ENCODE peak calls at places on chromosome 18, in nine cellular contexts. T, F, L, R, Y, B, D, P and E are unnamed samples.

GRCh38 chr18:3585656-3586509 is 135.9 kb downstream of the TGIF1 start:
- DNase-seq in F (peak), D (peak), L (peak), T (no peak), P (no peak), B (peak), R (peak), Y (peak), E (peak)

GRCh38 chr18:5146093-5146492 is 51.0 kb downstream of the AKAIN1 start:
- DNase-seq in T (no peak), D (no peak), R (no peak), L (no peak), P (no peak), F (no peak), Y (no peak), B (no peak), E (no peak)

GRCh38 chr18:12005542-12006487 is 24.5 kb downstream of the IMPA2 start:
- DNase-seq in F (no peak), D (no peak), Y (peak), R (no peak), B (no peak), T (no peak), L (no peak), P (no peak), E (no peak)

GRCh38 chr18:13137041-13137938 is 81.3 kb upstream of the LDLRAD4 start:
- DNase-seq in P (no peak), Y (peak), L (no peak), R (no peak), T (no peak), D (no peak), F (peak), B (peak), E (no peak)

GRCh38 chr18:50569930-50570329 is 10.0 kb downstream of the MAPK4 start:
- DNase-seq in R (no peak), F (no peak), B (no peak), L (no peak), Y (no peak), T (no peak), P (no peak), D (no peak), E (no peak)

GRCh38 chr18:60894254-60894945 is 438.8 kb upstream of the CDH20 start:
- DNase-seq in B (no peak), Y (no peak), T (no peak), R (no peak), D (peak), F (no peak), P (no peak), L (no peak), E (no peak)

GRCh38 chr18:12750076-12750707 is 47.4 kb downstream of the PSMG2 start:
- DNase-seq in F (no peak), T (no peak), R (no peak), D (no peak), L (no peak), B (no peak), Y (no peak), P (no peak), E (no peak)

GRCh38 chr18:51867767-51868166 is 472.2 kb upstream of the DCC start:
- DNase-seq in Y (no peak), P (no peak), F (no peak), B (no peak), R (no peak), T (no peak), D (no peak), L (no peak), E (no peak)

GRCh38 chr18:44939037-44939665 is 258.5 kb downstream of the SETBP1 start:
- DNase-seq in Y (no peak), F (peak), R (no peak), D (no peak), L (no peak), T (no peak), P (no peak), B (no peak), E (no peak)

GRCh38 chr18:76374330-76375281 is 120.4 kb downstream of the ZNF516 start:
- DNase-seq in P (no peak), F (no peak), R (no peak), L (no peak), B (no peak), Y (no peak), T (no peak), D (no peak), E (no peak)

GRCh38 chr18:67211646-67212045 is 304.9 kb downstream of the DSEL start:
- DNase-seq in L (no peak), F (no peak), B (no peak), D (no peak), T (peak), P (no peak), R (peak), Y (no peak), E (no peak)

GRCh38 chr18:57004366-57005121 is 142.3 kb upstream of the BOD1L2 start:
- DNase-seq in F (no peak), Y (no peak), B (no peak), T (peak), R (peak), L (no peak), P (no peak), D (peak), E (no peak)

GRCh38 chr18:22230403-22231042 is 61.1 kb downstream of the GATA6 start:
- DNase-seq in T (no peak), P (no peak), R (peak), F (no peak), B (no peak), Y (no peak), D (no peak), L (no peak), E (no peak)

GRCh38 chr18:10490401-10491289 is 35.2 kb upstream of the NAPG start:
- DNase-seq in R (no peak), F (no peak), T (no peak), L (no peak), B (peak), P (no peak), Y (peak), D (no peak), E (no peak)

GRCh38 chr18:74268175-74268574 is 23.6 kb downstream of the CYB5A start:
- DNase-seq in L (no peak), R (no peak), D (no peak), B (no peak), F (no peak), Y (no peak), T (no peak), P (no peak), E (no peak)

GRCh38 chr18:37987901-37988300 is 422.3 kb upstream of the CELF4 start:
- DNase-seq in L (no peak), Y (no peak), P (no peak), D (no peak), T (no peak), B (no peak), F (no peak), R (no peak), E (no peak)

GRCh38 chr18:3692113-3692621 is 242.2 kb downstream of the TGIF1 start:
- DNase-seq in B (no peak), T (no peak), D (no peak), F (no peak), R (no peak), P (no peak), L (no peak), Y (no peak), E (no peak)

GRCh38 chr18:71001597-71001996 is 712.8 kb downstream of the SOCS6 start:
- DNase-seq in F (no peak), R (no peak), T (no peak), L (no peak), D (no peak), P (no peak), B (no peak), Y (no peak), E (no peak)

GRCh38 chr18:37501136-37501535 is 64.5 kb downstream of the CELF4 start:
- DNase-seq in Y (no peak), B (no peak), T (no peak), L (no peak), F (no peak), R (no peak), D (no peak), P (no peak), E (no peak)

GRCh38 chr18:79548077-79548450 is 131.5 kb upstream of the CTDP1 start:
- DNase-seq in D (no peak), B (no peak), T (no peak), F (no peak), P (peak), R (no peak), Y (peak), L (no peak), E (no peak)

GRCh38 chr18:261398-262073 is 6.3 kb downstream of the THOC1 start:
- DNase-seq in T (no peak), B (no peak), Y (no peak), F (no peak), L (no peak), D (no peak), P (no peak), R (peak), E (no peak)

DNA sequence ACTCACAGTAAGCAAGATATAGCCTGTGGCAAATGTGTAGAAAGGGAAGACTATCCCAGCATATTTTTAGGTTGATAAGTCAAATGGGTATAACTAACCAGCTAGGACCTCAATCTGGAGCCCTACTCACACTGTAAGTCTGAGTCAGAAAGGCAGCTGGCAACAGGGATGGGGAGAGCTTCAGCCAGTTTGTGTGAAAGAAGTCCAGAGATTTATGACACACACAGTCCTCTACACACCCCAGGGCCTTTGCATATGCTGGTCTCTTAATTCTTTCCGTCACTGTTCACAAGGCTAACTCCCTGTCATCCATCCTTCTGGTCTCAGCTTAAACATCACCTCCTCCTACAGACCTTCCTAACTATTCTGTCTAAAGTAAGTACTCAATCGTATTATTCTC is 5.9 kb upstream of the TCF4 start:
- DNase-seq in Y (no peak), B (no peak), P (no peak), F (no peak), R (no peak), T (no peak), D (no peak), L (no peak), E (no peak)
- TF ChIP-seq CTCF in Y (no peak), B (no peak), P (no peak), F (no peak), R (no peak), T (no peak), D (no peak), L (no peak), E (no peak)

DNA sequence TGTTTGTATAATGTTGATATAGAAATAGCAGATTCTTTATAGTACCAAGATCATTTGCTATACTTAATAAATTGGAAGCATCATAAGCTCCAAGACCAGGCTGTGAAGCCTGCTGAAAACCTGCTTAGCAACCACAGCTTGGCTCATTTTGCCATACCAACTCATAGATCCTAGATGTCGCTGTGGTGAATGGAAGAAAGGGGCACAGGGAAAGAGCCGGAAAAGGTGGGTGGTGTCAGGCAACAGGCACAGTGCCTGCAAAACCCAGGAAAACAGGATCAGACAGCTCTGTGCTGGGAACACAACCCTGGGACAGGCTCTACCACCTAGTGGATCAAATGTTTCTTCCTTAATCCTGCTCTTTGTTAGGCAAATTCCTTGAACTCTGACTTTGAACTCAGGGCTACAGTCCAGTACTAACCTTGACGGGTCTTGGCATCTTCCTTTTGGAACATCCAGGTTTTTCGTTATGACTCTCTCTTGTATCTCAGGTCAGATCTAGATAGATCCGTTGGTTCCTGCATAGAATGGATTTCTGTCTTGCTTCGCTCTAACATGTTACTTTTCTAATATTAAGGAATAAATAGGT is 31.6 kb downstream of the TWSG1 start:
- DNase-seq in B (peak), R (peak), P (peak), D (no peak), F (peak), Y (no peak), T (no peak), L (no peak), E (no peak)
- TF ChIP-seq CTCF in B (no peak), R (peak), P (no peak), D (no peak), F (no peak), Y (peak), T (peak), L (peak), E (peak)

GRCh38 chr18:23587220-23587642 is 925 bp upstream of the NPC1 start:
- DNase-seq in T (no peak), P (no peak), F (peak), Y (peak), D (no peak), L (no peak), R (no peak), B (no peak), E (no peak)
- TF ChIP-seq CTCF in T (no peak), P (no peak), F (no peak), Y (no peak), D (peak), L (no peak), R (peak), B (no peak), E (no peak)

GRCh38 chr18:32930695-32931301 is 158.0 kb upstream of the KLHL14 start:
- DNase-seq in P (no peak), B (no peak), Y (no peak), L (no peak), R (peak), T (no peak), F (no peak), D (no peak), E (no peak)
- TF ChIP-seq CTCF in P (peak), B (peak), Y (peak), L (peak), R (peak), T (peak), F (peak), D (peak), E (peak)

GRCh38 chr18:47399475-47399874 is 148.0 kb upstream of the SKOR2 start:
- DNase-seq in B (no peak), L (no peak), D (no peak), Y (no peak), R (no peak), F (no peak), T (no peak), P (no peak), E (no peak)

GRCh38 chr18:47397671-47398319 is 146.3 kb upstream of the SKOR2 start:
- DNase-seq in P (no peak), Y (no peak), R (no peak), D (no peak), B (peak), T (no peak), L (no peak), F (peak), E (no peak)
- TF ChIP-seq CTCF in P (no peak), Y (no peak), R (peak), D (peak), B (peak), T (peak), L (no peak), F (peak), E (peak)

GRCh38 chr18:28176674-28176932 is 327 bp downstream of the CDH2 start:
- DNase-seq in D (no peak), L (no peak), B (peak), P (no peak), Y (no peak), T (no peak), R (no peak), F (no peak), E (no peak)

GRCh38 chr18:28177828-28178635 is 1.1 kb upstream of the CDH2 start:
- DNase-seq in Y (no peak), L (no peak), R (peak), F (no peak), D (no peak), B (peak), T (no peak), P (peak), E (peak)

GRCh38 chr18:28175930-28176673 is 828 bp downstream of the CDH2 start:
- DNase-seq in D (no peak), Y (no peak), T (no peak), B (peak), R (peak), P (no peak), L (no peak), F (no peak), E (no peak)

GRCh38 chr18:28178720-28179119 is 1.8 kb upstream of the CDH2 start:
- DNase-seq in B (no peak), F (no peak), P (no peak), L (no peak), Y (no peak), T (no peak), D (no peak), R (peak), E (no peak)

DNA sequence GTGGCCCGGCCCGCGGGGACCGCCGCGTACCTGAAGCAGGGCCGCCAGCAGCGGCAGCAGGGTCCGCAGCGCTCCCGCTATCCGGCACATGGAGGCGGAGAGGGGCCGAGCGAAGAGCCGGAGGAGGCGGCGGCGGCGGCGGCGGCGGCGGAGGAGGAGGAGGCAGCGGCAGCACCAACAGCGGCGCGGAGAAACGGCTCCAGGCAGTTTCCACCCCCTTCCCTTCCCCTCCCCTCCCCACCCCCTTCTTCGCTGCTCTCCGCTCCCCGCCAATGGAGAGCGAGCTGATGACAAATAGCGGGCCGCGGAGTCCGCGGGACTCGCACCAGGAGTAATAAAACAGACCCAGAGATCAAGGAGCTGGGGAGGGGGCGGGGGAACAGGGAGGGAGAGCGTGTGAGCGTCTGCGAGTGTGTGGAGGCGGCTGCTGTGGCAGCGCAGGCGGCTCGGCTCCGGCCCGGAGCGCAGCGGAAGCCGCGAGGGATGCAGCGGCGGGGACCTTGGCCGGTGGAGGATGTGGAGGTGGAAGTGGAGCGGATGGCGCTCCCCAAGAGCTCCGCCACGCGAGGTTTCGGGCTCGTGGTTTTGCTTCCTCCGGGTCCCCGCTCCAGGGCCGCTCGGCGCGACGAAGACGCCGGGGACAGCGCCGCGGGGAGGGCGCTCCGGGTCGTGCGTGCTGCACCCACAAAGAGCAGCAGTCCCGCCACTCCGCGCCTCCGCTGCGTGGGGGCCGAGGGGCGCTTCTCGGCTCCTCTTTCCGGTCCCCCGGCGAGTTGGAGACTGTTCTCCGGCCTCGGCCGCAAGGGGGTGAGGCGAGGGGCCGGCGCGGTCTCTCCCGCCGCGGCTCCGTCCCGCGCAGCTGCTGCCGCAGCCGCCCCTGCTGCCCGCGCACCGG is at the start of gene CDH2:
- DNase-seq in D (no peak), B (peak), T (no peak), R (peak), L (no peak), F (no peak), P (peak), Y (peak), E (peak)
- TF ChIP-seq CTCF in D (no peak), B (no peak), T (peak), R (peak), L (no peak), F (no peak), P (no peak), Y (no peak), E (no peak)

GRCh38 chr18:62338446-62339105 is 13.5 kb downstream of the TNFRSF11A start:
- DNase-seq in P (no peak), L (no peak), R (no peak), Y (no peak), F (no peak), B (no peak), T (no peak), D (no peak), E (no peak)

GRCh38 chr18:62339106-62339988 is 14.2 kb downstream of the TNFRSF11A start:
- DNase-seq in F (peak), P (no peak), T (no peak), D (peak), B (peak), Y (no peak), R (peak), L (no peak), E (no peak)

GRCh38 chr18:62335494-62335893 is 10.4 kb downstream of the TNFRSF11A start:
- DNase-seq in R (no peak), T (no peak), Y (no peak), L (no peak), D (no peak), B (no peak), F (no peak), P (no peak), E (no peak)

GRCh38 chr18:62336618-62337017 is 11.5 kb downstream of the TNFRSF11A start:
- DNase-seq in B (no peak), F (no peak), R (no peak), L (no peak), D (no peak), Y (no peak), T (no peak), P (no peak), E (no peak)

DNA sequence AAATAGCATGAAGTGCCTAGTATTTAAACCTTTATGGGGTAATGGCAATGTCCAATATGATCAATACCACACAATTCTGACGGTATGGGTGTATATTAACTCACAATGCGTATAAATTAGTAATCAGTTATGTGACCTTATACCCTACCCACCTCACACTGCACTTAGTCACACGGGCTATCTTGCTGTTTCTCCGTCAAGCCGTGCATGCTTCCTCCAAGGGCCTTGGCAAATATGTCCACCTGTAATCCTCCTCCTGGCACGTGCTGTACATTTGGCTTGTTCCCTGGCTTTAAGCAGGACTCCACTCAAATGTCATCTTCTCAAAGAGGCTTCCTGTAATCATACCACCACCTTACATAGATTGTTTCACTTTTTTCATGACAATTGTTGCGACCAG is 12.2 kb downstream of the TNFRSF11A start:
- DNase-seq in T (no peak), R (no peak), Y (no peak), F (no peak), B (no peak), P (no peak), D (no peak), L (no peak), E (no peak)
- TF ChIP-seq CTCF in T (no peak), R (no peak), Y (no peak), F (no peak), B (no peak), P (no peak), D (no peak), L (no peak), E (no peak)

GRCh38 chr18:7023581-7023980 is 94.0 kb downstream of the LAMA1 start:
- DNase-seq in R (no peak), L (no peak), T (no peak), F (no peak), P (no peak), Y (no peak), D (no peak), B (no peak), E (no peak)

GRCh38 chr18:7020995-7021777 is 96.4 kb downstream of the LAMA1 start:
- DNase-seq in T (no peak), Y (no peak), D (no peak), B (peak), L (no peak), R (no peak), P (no peak), F (no peak), E (no peak)

GRCh38 chr18:7025194-7025593 is 92.4 kb downstream of the LAMA1 start:
- DNase-seq in L (no peak), R (no peak), B (no peak), D (no peak), T (no peak), P (no peak), Y (no peak), F (no peak), E (no peak)

GRCh38 chr18:7017013-7017412 is 100.6 kb downstream of the LAMA1 start:
- DNase-seq in L (no peak), R (no peak), T (no peak), D (no peak), F (no peak), Y (no peak), P (no peak), B (no peak), E (no peak)

GRCh38 chr18:7021994-7022840 is 95.4 kb downstream of the LAMA1 start:
- DNase-seq in B (no peak), D (peak), T (no peak), Y (no peak), L (no peak), F (peak), R (peak), P (no peak), E (peak)
- TF ChIP-seq CTCF in B (no peak), D (peak), T (peak), Y (no peak), L (peak), F (peak), R (peak), P (no peak), E (peak)